ENCODE peak calls at places on chromosomes 7 and 10, in seven cellular contexts. R is K562, Q is SK-N-SH, P is H1, L is HepG2, J is GM12878, A is HCT116. N is an unnamed sample.

GRCh38 chr10:44383749-44384600 is 922 bp downstream of the CXCL12 start:
- DNase-seq in R (no peak), Q (peak; percentile 43), P (no peak), L (no peak), J (no peak), A (no peak), N (peak; percentile 66)

GRCh38 chr7:105963038-105963667 is at the start of gene CDHR3:
- DNase-seq in R (no peak), Q (no peak), P (no peak), L (peak; percentile 28), J (no peak), A (no peak), N (no peak)

GRCh38 chr10:79407811-79408795 is 37.3 kb downstream of the ZCCHC24 start:
- DNase-seq in R (no peak), Q (peak; percentile 92), P (no peak), L (no peak), J (no peak), A (no peak), N (no peak)

GRCh38 chr10:118568327-118568848 is 27.1 kb downstream of the PRLHR start:
- DNase-seq in R (peak; percentile 47), Q (peak; percentile 63), P (no peak), L (peak; percentile 59), J (peak; percentile 17), A (peak; percentile 63), N (peak; percentile 31)

GRCh38 chr7:106257752-106258151 is 27.0 kb downstream of the NAMPT start:
- DNase-seq in R (no peak), Q (no peak), P (no peak), L (no peak), J (no peak), A (no peak), N (no peak)

GRCh38 chr10:15360566-15360965 is 10.5 kb downstream of the FAM171A1 start:
- DNase-seq in R (no peak), Q (no peak), P (no peak), L (no peak), J (no peak), A (no peak), N (no peak)

GRCh38 chr10:17504547-17505245 is 50.3 kb upstream of the ST8SIA6 start:
- DNase-seq in R (no peak), Q (no peak), P (no peak), L (no peak), J (no peak), A (no peak), N (no peak)

GRCh38 chr10:132868995-132869394 is 73.4 kb downstream of the CFAP46 start:
- DNase-seq in R (no peak), Q (no peak), P (no peak), L (no peak), J (no peak), A (no peak), N (no peak)

GRCh38 chr10:94423627-94424026 is 21.3 kb downstream of the TBC1D12 start:
- DNase-seq in R (no peak), Q (no peak), P (no peak), L (no peak), J (no peak), A (no peak), N (no peak)

GRCh38 chr10:69861251-69862240 is 59.8 kb downstream of the COL13A1 start:
- DNase-seq in R (no peak), Q (no peak), P (no peak), L (peak; percentile 34), J (no peak), A (peak; percentile 94), N (no peak)

GRCh38 chr10:23342213-23342884 is 2.2 kb downstream of the C10orf67 start:
- DNase-seq in R (no peak), Q (no peak), P (no peak), L (no peak), J (no peak), A (no peak), N (no peak)

GRCh38 chr7:122492007-122492406 is 187.5 kb upstream of the FEZF1 start:
- DNase-seq in R (no peak), Q (no peak), P (no peak), L (no peak), J (no peak), A (no peak), N (no peak)

GRCh38 chr10:132389631-132390454 is 7.2 kb upstream of the PWWP2B start:
- DNase-seq in R (no peak), Q (no peak), P (no peak), L (no peak), J (no peak), A (no peak), N (no peak)

GRCh38 chr7:586494-586893 is 66.8 kb upstream of the PDGFA start:
- DNase-seq in R (no peak), Q (no peak), P (no peak), L (no peak), J (no peak), A (no peak), N (no peak)

GRCh38 chr7:584820-585219 is 65.2 kb upstream of the PDGFA start:
- DNase-seq in R (no peak), Q (no peak), P (no peak), L (no peak), J (no peak), A (no peak), N (no peak)

GRCh38 chr7:585873-586272 is 66.2 kb upstream of the PDGFA start:
- DNase-seq in R (no peak), Q (no peak), P (no peak), L (no peak), J (no peak), A (no peak), N (no peak)

GRCh38 chr7:584122-584465 is 64.4 kb upstream of the PDGFA start:
- DNase-seq in R (no peak), Q (no peak), P (no peak), L (no peak), J (no peak), A (no peak), N (no peak)

DNA sequence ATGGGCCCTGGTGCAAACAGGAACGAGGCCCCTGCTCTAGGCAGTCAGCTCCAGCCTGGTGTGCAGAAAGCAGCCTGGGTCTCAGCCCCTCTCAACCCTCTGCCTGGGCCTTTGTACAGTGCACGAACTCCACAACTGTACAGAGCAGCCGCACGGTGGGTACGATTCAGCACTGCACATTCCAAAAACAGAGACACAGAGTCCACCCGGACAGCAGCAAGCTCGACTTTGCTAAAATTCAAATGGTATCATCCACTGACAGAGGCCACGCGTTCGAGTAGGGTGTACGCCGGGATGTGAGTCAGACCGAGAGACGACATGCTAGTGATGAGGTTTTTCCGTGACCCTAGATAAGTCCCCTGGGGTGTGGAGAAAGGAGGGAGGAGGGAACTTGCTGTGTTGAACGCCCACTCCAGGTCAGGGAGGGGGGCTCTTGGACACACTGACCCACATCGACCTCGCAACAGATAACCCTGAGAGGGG is 65.6 kb upstream of the PDGFA start:
- DNase-seq in R (peak; percentile 69), Q (no peak), P (no peak), L (no peak), J (peak; percentile 43), A (no peak), N (no peak)
- TF ChIP-seq JUND in R (peak; percentile 59), Q (no peak), P (no peak), L (no peak), J (no peak), A (no peak), N (no peak)

DNA sequence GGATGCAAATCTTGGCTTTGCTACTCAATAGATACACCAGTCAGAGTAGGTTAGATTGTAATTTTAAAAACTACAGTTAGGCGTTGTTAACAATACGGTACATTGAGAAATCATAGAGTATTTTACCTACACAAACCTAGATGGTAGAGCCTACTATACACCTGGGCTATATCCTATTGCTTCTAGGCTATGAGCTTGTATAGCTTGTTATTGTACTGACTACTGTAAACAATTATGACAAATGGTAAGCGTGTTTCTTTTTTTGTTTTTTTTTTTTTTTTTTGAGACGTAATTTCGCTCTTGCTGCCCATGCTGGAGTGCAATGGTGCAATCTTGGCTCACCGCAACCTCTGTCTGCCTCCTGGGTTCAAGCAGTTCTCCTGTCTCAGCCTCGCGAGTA is 3.7 kb downstream of the SEPTIN7 start:
- DNase-seq in R (no peak), Q (no peak), P (no peak), L (no peak), J (no peak), A (no peak), N (no peak)
- TF ChIP-seq JUND in R (no peak), Q (no peak), P (no peak), L (no peak), J (no peak), A (no peak), N (no peak)

GRCh38 chr10:104330168-104331117 is 7.8 kb downstream of the ITPRIP start:
- DNase-seq in R (no peak), Q (no peak), P (no peak), L (peak; percentile 25), J (no peak), A (no peak), N (no peak)
- TF ChIP-seq JUND in R (no peak), Q (no peak), P (no peak), L (no peak), J (no peak), A (no peak), N (no peak)

GRCh38 chr7:43943702-43944187 is 17.5 kb downstream of the UBE2D4 start:
- DNase-seq in R (no peak), Q (no peak), P (no peak), L (no peak), J (no peak), A (no peak), N (no peak)
- TF ChIP-seq JUND in R (no peak), Q (no peak), P (no peak), L (no peak), J (no peak), A (no peak), N (no peak)

N was measured in T47D.